ENCODE peak calls at places on chromosome 2, in nine cellular contexts. One of them, this sample, is unnamed.

GRCh38 chr2:229857634-229858033 is 64.2 kb downstream of the TRIP12 start:
- DNase-seq in IMR-90: peak; percentile 82
- DNase-seq in GM23338: no peak
- DNase-seq in PC-9: no peak
- DNase-seq in DND-41: no peak
- DNase-seq in endothelial cell of umbilical vein: no peak
- DNase-seq in H1: no peak
- DNase-seq in SK-N-SH: no peak
- DNase-seq in fibroblast of lung: no peak
- DNase-seq in this sample: no peak

GRCh38 chr2:103402944-103403343 is 641.1 kb downstream of the TMEM182 start:
- DNase-seq in fibroblast of lung: no peak
- DNase-seq in GM23338: no peak
- DNase-seq in IMR-90: no peak
- DNase-seq in PC-9: no peak
- DNase-seq in SK-N-SH: no peak
- DNase-seq in endothelial cell of umbilical vein: no peak
- DNase-seq in H1: no peak
- DNase-seq in DND-41: no peak
- DNase-seq in this sample: no peak

GRCh38 chr2:109059474-109060165 is 69.4 kb upstream of the SH3RF3 start:
- DNase-seq in PC-9: no peak
- DNase-seq in fibroblast of lung: no peak
- DNase-seq in SK-N-SH: peak; percentile 78
- DNase-seq in DND-41: no peak
- DNase-seq in GM23338: no peak
- DNase-seq in IMR-90: no peak
- DNase-seq in H1: no peak
- DNase-seq in endothelial cell of umbilical vein: no peak
- DNase-seq in this sample: peak; percentile 23

GRCh38 chr2:19119326-19120001 is 239.0 kb downstream of the OSR1 start:
- DNase-seq in IMR-90: no peak
- DNase-seq in fibroblast of lung: no peak
- DNase-seq in SK-N-SH: no peak
- DNase-seq in PC-9: no peak
- DNase-seq in H1: no peak
- DNase-seq in DND-41: no peak
- DNase-seq in GM23338: no peak
- DNase-seq in endothelial cell of umbilical vein: no peak
- DNase-seq in this sample: no peak

GRCh38 chr2:32009479-32010256 is 1.1 kb downstream of the MEMO1 start:
- DNase-seq in SK-N-SH: peak; percentile 81
- DNase-seq in fibroblast of lung: peak; percentile 24
- DNase-seq in IMR-90: no peak
- DNase-seq in H1: no peak
- DNase-seq in PC-9: no peak
- DNase-seq in DND-41: peak; percentile 63
- DNase-seq in GM23338: peak; percentile 50
- DNase-seq in endothelial cell of umbilical vein: no peak
- DNase-seq in this sample: peak; percentile 78

GRCh38 chr2:26179446-26179907 is 6.6 kb downstream of the GAREM2 start:
- DNase-seq in PC-9: no peak
- DNase-seq in SK-N-SH: peak; percentile 64
- DNase-seq in GM23338: peak; percentile 83
- DNase-seq in DND-41: no peak
- DNase-seq in endothelial cell of umbilical vein: no peak
- DNase-seq in H1: no peak
- DNase-seq in IMR-90: no peak
- DNase-seq in fibroblast of lung: no peak
- DNase-seq in this sample: no peak

GRCh38 chr2:158984554-158985207 is 16.2 kb downstream of the TANC1 start:
- DNase-seq in fibroblast of lung: no peak
- DNase-seq in DND-41: peak; percentile 11
- DNase-seq in H1: no peak
- DNase-seq in endothelial cell of umbilical vein: no peak
- DNase-seq in PC-9: no peak
- DNase-seq in SK-N-SH: peak; percentile 39
- DNase-seq in IMR-90: peak; percentile 25
- DNase-seq in GM23338: peak; percentile 17
- DNase-seq in this sample: no peak

GRCh38 chr2:163191372-163191771 is 352.8 kb upstream of the KCNH7 start:
- DNase-seq in fibroblast of lung: peak; percentile 64
- DNase-seq in GM23338: peak; percentile 69
- DNase-seq in endothelial cell of umbilical vein: peak; percentile 64
- DNase-seq in IMR-90: peak; percentile 50
- DNase-seq in H1: no peak
- DNase-seq in SK-N-SH: peak; percentile 35
- DNase-seq in DND-41: no peak
- DNase-seq in PC-9: no peak
- DNase-seq in this sample: peak; percentile 75

GRCh38 chr2:212364106-212364505 is 174.5 kb downstream of the ERBB4 start:
- DNase-seq in H1: no peak
- DNase-seq in endothelial cell of umbilical vein: peak; percentile 52
- DNase-seq in DND-41: no peak
- DNase-seq in GM23338: peak; percentile 7
- DNase-seq in PC-9: no peak
- DNase-seq in SK-N-SH: no peak
- DNase-seq in IMR-90: no peak
- DNase-seq in fibroblast of lung: peak; percentile 18
- DNase-seq in this sample: no peak

GRCh38 chr2:240626531-240627300 is 1.4 kb downstream of the GPR35 start:
- DNase-seq in SK-N-SH: peak; percentile 56
- DNase-seq in DND-41: peak; percentile 18
- DNase-seq in PC-9: no peak
- DNase-seq in fibroblast of lung: no peak
- DNase-seq in endothelial cell of umbilical vein: no peak
- DNase-seq in GM23338: no peak
- DNase-seq in IMR-90: no peak
- DNase-seq in H1: no peak
- DNase-seq in this sample: peak; percentile 43

GRCh38 chr2:168454737-168455691 is 1.1 kb upstream of the CERS6 start:
- DNase-seq in H1: no peak
- DNase-seq in SK-N-SH: no peak
- DNase-seq in GM23338: no peak
- DNase-seq in DND-41: no peak
- DNase-seq in PC-9: no peak
- DNase-seq in IMR-90: no peak
- DNase-seq in endothelial cell of umbilical vein: no peak
- DNase-seq in fibroblast of lung: no peak
- DNase-seq in this sample: no peak

GRCh38 chr2:233092446-233093438 is 32.6 kb downstream of the INPP5D start:
- DNase-seq in fibroblast of lung: no peak
- DNase-seq in PC-9: no peak
- DNase-seq in H1: no peak
- DNase-seq in IMR-90: no peak
- DNase-seq in GM23338: no peak
- DNase-seq in DND-41: no peak
- DNase-seq in endothelial cell of umbilical vein: no peak
- DNase-seq in SK-N-SH: no peak
- DNase-seq in this sample: peak; percentile 83

GRCh38 chr2:166127217-166128155 is at the start of gene SCN1A:
- DNase-seq in DND-41: peak; percentile 6
- DNase-seq in H1: no peak
- DNase-seq in IMR-90: peak; percentile 56
- DNase-seq in PC-9: no peak
- DNase-seq in endothelial cell of umbilical vein: peak; percentile 64
- DNase-seq in SK-N-SH: peak; percentile 25
- DNase-seq in GM23338: peak; percentile 81
- DNase-seq in fibroblast of lung: peak; percentile 70
- DNase-seq in this sample: peak; percentile 82

GRCh38 chr2:38080346-38080745 is 4.4 kb upstream of the CYP1B1 start:
- DNase-seq in fibroblast of lung: no peak
- DNase-seq in H1: no peak
- DNase-seq in endothelial cell of umbilical vein: no peak
- DNase-seq in IMR-90: no peak
- DNase-seq in PC-9: peak; percentile 55
- DNase-seq in GM23338: no peak
- DNase-seq in DND-41: no peak
- DNase-seq in SK-N-SH: no peak
- DNase-seq in this sample: no peak

GRCh38 chr2:222960126-222960525 is 91.9 kb upstream of the KCNE4 start:
- DNase-seq in fibroblast of lung: no peak
- DNase-seq in SK-N-SH: no peak
- DNase-seq in DND-41: no peak
- DNase-seq in GM23338: no peak
- DNase-seq in H1: no peak
- DNase-seq in PC-9: no peak
- DNase-seq in endothelial cell of umbilical vein: no peak
- DNase-seq in IMR-90: peak; percentile 76
- DNase-seq in this sample: no peak

GRCh38 chr2:53768233-53768542 is 584 bp downstream of the CHAC2 start:
- DNase-seq in SK-N-SH: no peak
- DNase-seq in endothelial cell of umbilical vein: no peak
- DNase-seq in DND-41: peak; percentile 77
- DNase-seq in fibroblast of lung: peak; percentile 44
- DNase-seq in H1: no peak
- DNase-seq in PC-9: peak; percentile 55
- DNase-seq in GM23338: peak; percentile 65
- DNase-seq in IMR-90: no peak
- DNase-seq in this sample: peak; percentile 92

GRCh38 chr2:235856151-235856819 is 311.9 kb downstream of the GBX2 start:
- DNase-seq in GM23338: no peak
- DNase-seq in fibroblast of lung: no peak
- DNase-seq in IMR-90: peak; percentile 73
- DNase-seq in H1: no peak
- DNase-seq in endothelial cell of umbilical vein: no peak
- DNase-seq in DND-41: no peak
- DNase-seq in PC-9: no peak
- DNase-seq in SK-N-SH: no peak
- DNase-seq in this sample: no peak

GRCh38 chr2:234339016-234339415 is 157.9 kb downstream of the ARL4C start:
- DNase-seq in endothelial cell of umbilical vein: no peak
- DNase-seq in IMR-90: no peak
- DNase-seq in DND-41: no peak
- DNase-seq in SK-N-SH: no peak
- DNase-seq in fibroblast of lung: no peak
- DNase-seq in GM23338: no peak
- DNase-seq in H1: no peak
- DNase-seq in PC-9: no peak
- DNase-seq in this sample: no peak

DNA sequence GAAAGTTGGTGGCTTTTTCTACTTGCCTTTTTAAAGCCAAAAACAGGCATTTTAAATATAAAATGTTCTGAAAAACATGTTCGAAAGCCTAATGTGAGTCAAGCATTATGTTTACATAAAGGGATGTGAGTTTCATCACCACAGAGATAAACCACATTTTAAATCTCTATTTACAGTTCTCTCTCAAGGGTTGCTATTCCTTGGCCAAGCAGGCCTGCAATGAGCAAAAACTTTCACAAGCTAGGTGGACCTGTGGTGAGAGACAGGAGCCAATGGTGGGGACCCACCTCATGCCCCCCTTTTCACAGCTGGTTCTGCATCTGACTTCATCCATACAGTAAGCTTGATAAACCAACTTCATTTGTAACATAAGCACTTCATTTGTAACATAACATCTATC is 65.1 kb downstream of the CUL3 start:
- DNase-seq in IMR-90: peak; percentile 92
- DNase-seq in DND-41: no peak
- DNase-seq in H1: no peak
- DNase-seq in endothelial cell of umbilical vein: no peak
- DNase-seq in SK-N-SH: no peak
- DNase-seq in fibroblast of lung: peak; percentile 91
- DNase-seq in PC-9: no peak
- DNase-seq in GM23338: no peak
- DNase-seq in this sample: no peak
- H2AFZ ChIP-seq in IMR-90: no peak overlapping the region
- H2AFZ ChIP-seq in DND-41: no peak overlapping the region
- H2AFZ ChIP-seq in H1: no peak overlapping the region
- H2AFZ ChIP-seq in endothelial cell of umbilical vein: no peak overlapping the region
- H2AFZ ChIP-seq in SK-N-SH: no peak overlapping the region
- H2AFZ ChIP-seq in fibroblast of lung: no peak overlapping the region
- H2AFZ ChIP-seq in PC-9: no peak overlapping the region
- H2AFZ ChIP-seq in GM23338: no peak overlapping the region
- H2AFZ ChIP-seq in this sample: no peak overlapping the region

GRCh38 chr2:20509766-20510490 is 63.1 kb downstream of the RHOB start:
- DNase-seq in GM23338: peak; percentile 64
- DNase-seq in endothelial cell of umbilical vein: no peak
- DNase-seq in PC-9: peak; percentile 37
- DNase-seq in H1: peak; percentile 31
- DNase-seq in SK-N-SH: no peak
- DNase-seq in IMR-90: peak; percentile 49
- DNase-seq in DND-41: no peak
- DNase-seq in fibroblast of lung: no peak
- DNase-seq in this sample: no peak
- H2AFZ ChIP-seq in GM23338: peak overlapping the region; percentile 95
- H2AFZ ChIP-seq in endothelial cell of umbilical vein: no peak overlapping the region
- H2AFZ ChIP-seq in PC-9: no peak overlapping the region
- H2AFZ ChIP-seq in H1: peak overlapping the region; percentile 31
- H2AFZ ChIP-seq in SK-N-SH: no peak overlapping the region
- H2AFZ ChIP-seq in IMR-90: peak overlapping the region; percentile 72
- H2AFZ ChIP-seq in DND-41: no peak overlapping the region
- H2AFZ ChIP-seq in fibroblast of lung: no peak overlapping the region
- H2AFZ ChIP-seq in this sample: no peak overlapping the region

GRCh38 chr2:133266926-133267590 is 301.2 kb downstream of the NCKAP5 start:
- DNase-seq in IMR-90: no peak
- DNase-seq in GM23338: peak; percentile 51
- DNase-seq in H1: no peak
- DNase-seq in DND-41: no peak
- DNase-seq in PC-9: no peak
- DNase-seq in SK-N-SH: peak; percentile 66
- DNase-seq in endothelial cell of umbilical vein: no peak
- DNase-seq in fibroblast of lung: no peak
- DNase-seq in this sample: no peak
- H2AFZ ChIP-seq in IMR-90: peak overlapping the region; percentile 85
- H2AFZ ChIP-seq in GM23338: peak overlapping the region; percentile 96
- H2AFZ ChIP-seq in H1: peak overlapping the region; percentile 73
- H2AFZ ChIP-seq in DND-41: no peak overlapping the region
- H2AFZ ChIP-seq in PC-9: no peak overlapping the region
- H2AFZ ChIP-seq in SK-N-SH: peak overlapping the region; percentile 58
- H2AFZ ChIP-seq in endothelial cell of umbilical vein: peak overlapping the region; percentile 91
- H2AFZ ChIP-seq in fibroblast of lung: peak overlapping the region; percentile 5
- H2AFZ ChIP-seq in this sample: no peak overlapping the region

GRCh38 chr2:189638305-189639002 is 22.8 kb upstream of the ASNSD1 start:
- DNase-seq in SK-N-SH: no peak
- DNase-seq in IMR-90: no peak
- DNase-seq in PC-9: no peak
- DNase-seq in endothelial cell of umbilical vein: no peak
- DNase-seq in fibroblast of lung: no peak
- DNase-seq in H1: no peak
- DNase-seq in DND-41: no peak
- DNase-seq in GM23338: no peak
- DNase-seq in this sample: no peak

GRCh38 chr2:189635353-189635752 is 25.9 kb upstream of the ASNSD1 start:
- DNase-seq in IMR-90: no peak
- DNase-seq in GM23338: no peak
- DNase-seq in H1: no peak
- DNase-seq in SK-N-SH: no peak
- DNase-seq in endothelial cell of umbilical vein: no peak
- DNase-seq in PC-9: no peak
- DNase-seq in DND-41: no peak
- DNase-seq in fibroblast of lung: no peak
- DNase-seq in this sample: no peak

GRCh38 chr2:189641047-189641446 is 20.2 kb upstream of the ASNSD1 start:
- DNase-seq in GM23338: peak; percentile 21
- DNase-seq in fibroblast of lung: no peak
- DNase-seq in SK-N-SH: no peak
- DNase-seq in IMR-90: no peak
- DNase-seq in endothelial cell of umbilical vein: peak; percentile 58
- DNase-seq in H1: no peak
- DNase-seq in PC-9: no peak
- DNase-seq in DND-41: no peak
- DNase-seq in this sample: no peak

GRCh38 chr2:189641565-189641964 is 19.7 kb upstream of the ASNSD1 start:
- DNase-seq in IMR-90: peak; percentile 66
- DNase-seq in endothelial cell of umbilical vein: peak; percentile 14
- DNase-seq in H1: no peak
- DNase-seq in fibroblast of lung: no peak
- DNase-seq in GM23338: no peak
- DNase-seq in PC-9: no peak
- DNase-seq in SK-N-SH: no peak
- DNase-seq in DND-41: no peak
- DNase-seq in this sample: no peak

GRCh38 chr2:189639003-189639609 is 22.2 kb upstream of the ASNSD1 start:
- DNase-seq in IMR-90: no peak
- DNase-seq in GM23338: no peak
- DNase-seq in DND-41: no peak
- DNase-seq in PC-9: no peak
- DNase-seq in SK-N-SH: no peak
- DNase-seq in fibroblast of lung: no peak
- DNase-seq in H1: no peak
- DNase-seq in endothelial cell of umbilical vein: no peak
- DNase-seq in this sample: no peak
- H2AFZ ChIP-seq in IMR-90: no peak overlapping the region
- H2AFZ ChIP-seq in GM23338: no peak overlapping the region
- H2AFZ ChIP-seq in DND-41: no peak overlapping the region
- H2AFZ ChIP-seq in PC-9: no peak overlapping the region
- H2AFZ ChIP-seq in SK-N-SH: no peak overlapping the region
- H2AFZ ChIP-seq in fibroblast of lung: no peak overlapping the region
- H2AFZ ChIP-seq in H1: no peak overlapping the region
- H2AFZ ChIP-seq in endothelial cell of umbilical vein: no peak overlapping the region
- H2AFZ ChIP-seq in this sample: no peak overlapping the region